ENCODE peak calls at places on chromosomes 4 and X, in four cellular contexts. K is vagina, U is A549, N is lung. I is an unnamed sample.

GRCh38 chr4:184039963-184040383 is 134.9 kb downstream of the STOX2 start:
- DNase-seq in K (no peak), U (no peak), N (no peak), I (no peak)

GRCh38 chrX:45517090-45517973 is 316.7 kb upstream of the DIPK2B start:
- DNase-seq in K (no peak), U (no peak), N (no peak), I (no peak)

GRCh38 chr4:53233396-53233795 is 132.5 kb downstream of the SCFD2 start:
- DNase-seq in K (no peak), U (no peak), N (no peak), I (no peak)

GRCh38 chrX:84865113-84865512 is 138.6 kb upstream of the APOOL start:
- DNase-seq in K (no peak), U (no peak), N (no peak), I (no peak)

GRCh38 chrX:106302304-106302703 is 134.2 kb downstream of the PWWP3B start:
- DNase-seq in K (no peak), U (no peak), N (no peak), I (no peak)

GRCh38 chrX:102697506-102697905 is 14.7 kb upstream of the GPRASP2 start:
- DNase-seq in K (no peak), U (no peak), N (no peak), I (no peak)

GRCh38 chr4:40185830-40186664 is 10.8 kb upstream of the RHOH start:
- DNase-seq in K (no peak), U (no peak), N (no peak), I (no peak)

GRCh38 chrX:97858592-97858991 is 974.9 kb downstream of the RPA4 start:
- DNase-seq in K (no peak), U (no peak), N (no peak), I (no peak)

GRCh38 chr4:33150139-33150538 is 2430.0 kb downstream of the PCDH7 start:
- DNase-seq in K (no peak), U (no peak), N (no peak), I (no peak)
- H3K4me1 ChIP-seq in K (no peaks in the 10 kb centered on the region), U (no peaks in the 10 kb centered on the region), N (no peaks in the 10 kb centered on the region), I (no peaks in the 10 kb centered on the region)

DNA sequence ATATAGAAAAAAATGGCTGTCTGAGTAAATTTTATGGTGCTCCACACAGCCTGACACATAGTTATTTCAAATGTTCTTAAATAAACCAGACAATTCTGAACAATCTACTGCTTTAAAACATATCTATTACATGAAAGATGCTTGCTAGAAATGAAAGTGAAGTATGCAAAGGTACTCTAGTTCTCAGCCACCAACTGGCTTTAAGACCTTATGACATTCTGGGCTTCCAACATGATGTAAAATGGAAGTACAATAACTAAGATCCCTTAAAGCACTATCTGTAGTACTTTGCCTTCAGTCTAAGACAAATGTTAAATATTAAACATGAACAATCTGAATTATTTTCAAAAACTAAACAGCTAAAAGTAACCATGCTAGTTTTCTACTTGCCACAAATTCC is 17.3 kb downstream of the HUWE1 start:
- DNase-seq in K (no peak), U (no peak), N (no peak), I (no peak)
- H3K4me1 ChIP-seq in K (no peaks in the 10 kb centered on the region), U (peaks cover 11% of the 10 kb centered on the region), N (no peaks in the 10 kb centered on the region), I (no peaks in the 10 kb centered on the region)

DNA sequence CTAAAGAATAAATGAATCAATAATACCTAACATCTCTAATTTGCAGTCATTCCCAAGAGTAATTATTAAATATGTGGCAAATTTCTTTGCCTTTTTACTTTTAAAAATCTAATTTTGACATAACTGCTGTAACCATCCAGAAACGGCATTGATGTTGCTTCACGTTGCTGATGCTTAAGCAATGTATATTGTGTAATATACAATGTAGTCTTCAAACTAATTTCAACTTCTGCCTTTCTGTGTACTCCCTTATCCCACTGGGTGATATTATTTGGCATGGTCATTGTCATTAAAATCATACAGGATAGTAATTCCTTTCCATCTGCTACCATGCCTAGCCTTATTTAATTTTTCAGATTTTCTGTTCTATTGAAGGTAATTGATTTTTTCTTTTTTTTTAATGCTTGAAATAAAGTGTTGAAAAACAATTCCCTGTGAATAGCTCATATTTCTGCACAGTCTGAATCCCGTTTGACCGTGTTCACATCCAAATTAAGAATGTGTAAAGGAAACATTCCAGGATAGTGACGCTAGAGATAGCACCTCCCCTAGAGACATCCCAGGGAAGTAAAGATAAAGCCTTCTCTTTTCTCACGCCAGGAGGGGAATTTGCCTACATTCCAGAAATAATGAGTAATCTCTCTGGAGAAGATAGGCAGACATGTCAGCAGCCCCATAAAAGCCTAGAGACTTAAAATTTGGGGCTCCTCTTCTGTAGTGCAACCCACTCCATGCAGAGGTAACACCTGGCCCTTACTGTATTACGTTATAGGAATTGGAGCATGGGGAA is 8.6 kb downstream of the FAM200B start:
- DNase-seq in K (no peak), U (peak; percentile 45), N (no peak), I (peak; percentile 63)
- H3K4me1 ChIP-seq in K (peaks cover 19% of the 10 kb centered on the region), U (peaks cover 60% of the 10 kb centered on the region), N (no peaks in the 10 kb centered on the region), I (peaks cover 33% of the 10 kb centered on the region)

GRCh38 chrX:153576961-153577360 is 22.0 kb downstream of the CCNQ start:
- DNase-seq in K (no peak), U (no peak), N (no peak), I (no peak)

GRCh38 chrX:153572601-153573000 is 26.3 kb downstream of the CCNQ start:
- DNase-seq in K (no peak), U (no peak), N (no peak), I (no peak)

GRCh38 chrX:153571159-153571908 is 27.6 kb downstream of the CCNQ start:
- DNase-seq in K (no peak), U (no peak), N (no peak), I (no peak)

GRCh38 chrX:153576239-153576870 is 22.6 kb downstream of the CCNQ start:
- DNase-seq in K (no peak), U (no peak), N (no peak), I (no peak)

DNA sequence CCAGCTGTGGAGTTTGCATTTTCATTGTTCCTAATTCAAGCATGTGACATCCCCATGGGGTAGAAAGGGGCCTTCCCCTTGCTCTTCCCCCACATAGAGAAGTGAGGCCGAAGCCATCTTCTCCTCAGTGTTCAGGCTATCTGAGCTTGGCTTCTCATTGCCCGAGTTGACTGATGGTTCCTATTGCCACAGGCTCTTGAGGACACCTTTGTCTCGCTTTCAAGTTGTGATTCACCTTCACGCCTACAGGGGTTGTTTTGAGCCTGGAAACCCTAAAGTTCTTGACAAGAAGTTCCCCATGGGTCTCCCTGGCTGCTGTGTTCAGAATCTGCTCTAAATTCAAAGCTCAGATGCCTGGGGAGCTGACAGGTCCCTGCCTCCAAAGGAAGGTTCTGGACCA is 24.9 kb downstream of the CCNQ start:
- DNase-seq in K (no peak), U (no peak), N (no peak), I (no peak)
- H3K4me1 ChIP-seq in K (no peaks in the 10 kb centered on the region), U (no peaks in the 10 kb centered on the region), N (no peaks in the 10 kb centered on the region), I (no peaks in the 10 kb centered on the region)

GRCh38 chr4:1212546-1213335 is 36.2 kb downstream of the CTBP1 start:
- DNase-seq in K (no peak), U (no peak), N (no peak), I (no peak)

GRCh38 chr4:1215347-1216075 is 33.4 kb downstream of the CTBP1 start:
- DNase-seq in K (no peak), U (no peak), N (no peak), I (no peak)

GRCh38 chr4:1213336-1213995 is 35.5 kb downstream of the CTBP1 start:
- DNase-seq in K (no peak), U (no peak), N (no peak), I (no peak)

GRCh38 chr4:1216076-1216614 is 32.8 kb downstream of the CTBP1 start:
- DNase-seq in K (no peak), U (no peak), N (no peak), I (no peak)

GRCh38 chr4:1214101-1215095 is 34.5 kb downstream of the CTBP1 start:
- DNase-seq in K (no peak), U (no peak), N (no peak), I (no peak)
- H3K4me1 ChIP-seq in K (peaks cover 73% of the 10 kb centered on the region), U (no peaks in the 10 kb centered on the region), N (peaks cover 27% of the 10 kb centered on the region), I (no peaks in the 10 kb centered on the region)

DNA sequence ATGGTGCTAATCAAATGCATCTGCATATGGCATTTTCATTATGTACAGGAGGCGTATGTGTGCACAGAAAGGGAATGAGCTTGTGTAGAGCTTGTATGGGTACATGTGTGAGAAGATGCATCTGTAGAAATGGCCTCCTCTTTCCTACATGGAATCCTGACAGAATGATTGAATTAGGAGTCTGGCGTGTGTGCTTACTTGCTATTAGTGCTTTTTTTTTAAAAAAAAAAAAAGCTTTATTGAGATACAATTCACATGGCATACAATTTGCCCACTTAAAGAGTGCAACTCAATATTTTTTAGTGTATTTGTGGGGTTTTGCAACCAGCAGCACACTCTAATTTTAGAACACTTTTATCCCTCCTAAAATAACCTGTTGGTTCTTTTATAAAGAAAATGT is 66.1 kb downstream of the TMEM131L start:
- DNase-seq in K (no peak), U (no peak), N (no peak), I (no peak)
- H3K4me1 ChIP-seq in K (peaks cover 51% of the 10 kb centered on the region), U (no peaks in the 10 kb centered on the region), N (peaks cover 11% of the 10 kb centered on the region), I (peaks cover 4% of the 10 kb centered on the region)

DNA sequence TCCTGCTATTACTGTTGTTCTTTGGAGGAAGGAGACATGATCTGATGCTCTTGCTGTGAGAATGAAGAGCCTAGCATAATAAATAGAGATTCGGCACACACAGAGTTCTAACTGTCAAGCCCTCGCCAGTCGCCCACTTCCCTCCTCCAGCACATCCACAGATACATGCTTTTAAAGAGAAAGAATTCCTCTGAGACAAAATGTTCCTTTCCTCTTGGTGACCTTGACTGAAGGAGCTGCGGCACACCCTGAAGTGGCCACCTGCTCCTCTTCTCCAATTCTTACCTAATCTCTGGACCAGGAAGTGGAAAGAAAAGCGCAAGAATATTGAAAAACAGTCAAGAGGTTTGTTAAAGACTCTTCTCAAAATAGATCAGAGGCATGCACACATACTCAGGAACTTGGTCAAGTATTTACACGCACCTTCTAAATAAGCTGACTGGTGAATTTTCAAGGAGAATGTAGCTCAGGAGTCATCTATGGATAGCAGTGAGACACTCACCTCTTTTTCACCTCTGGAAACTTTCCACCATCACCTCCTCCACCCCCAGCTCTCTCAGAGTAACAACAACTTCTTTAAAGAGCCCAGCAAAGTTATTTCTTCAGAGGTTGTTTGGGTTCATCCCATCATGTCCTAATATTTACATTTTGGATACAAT is 95.4 kb downstream of the PARM1 start:
- DNase-seq in K (no peak), U (no peak), N (no peak), I (no peak)
- H3K4me1 ChIP-seq in K (no peaks in the 10 kb centered on the region), U (no peaks in the 10 kb centered on the region), N (peaks cover 5% of the 10 kb centered on the region), I (no peaks in the 10 kb centered on the region)

GRCh38 chr4:2805712-2806391 is 13.0 kb downstream of the SH3BP2 start:
- DNase-seq in K (no peak), U (no peak), N (peak; percentile 84), I (no peak)
- H3K4me1 ChIP-seq in K (peaks cover 90% of the 10 kb centered on the region), U (peaks cover 7% of the 10 kb centered on the region), N (peaks cover 70% of the 10 kb centered on the region), I (peaks cover 3% of the 10 kb centered on the region)

DNA sequence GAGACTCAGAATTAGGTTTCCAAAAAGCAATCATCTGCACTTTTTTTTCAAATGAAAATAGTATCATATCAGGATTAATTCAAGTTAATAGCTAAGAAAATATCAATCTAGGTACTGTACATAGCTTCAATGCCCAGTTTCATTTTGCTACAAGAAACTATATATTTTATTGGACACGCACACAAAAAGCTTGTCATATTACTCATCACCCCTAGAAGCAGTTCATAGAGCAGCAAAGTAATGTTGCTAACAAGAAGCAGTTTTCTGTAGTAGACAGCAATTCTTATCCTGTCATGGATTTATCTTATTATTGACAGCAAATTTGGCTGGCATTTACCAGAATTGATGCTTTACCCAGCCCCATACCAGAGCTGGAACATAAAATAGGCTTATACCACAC is 52.3 kb upstream of the LSM6 start:
- DNase-seq in K (no peak), U (no peak), N (no peak), I (no peak)
- H3K4me1 ChIP-seq in K (no peaks in the 10 kb centered on the region), U (no peaks in the 10 kb centered on the region), N (no peaks in the 10 kb centered on the region), I (no peaks in the 10 kb centered on the region)

I was measured in Caco-2.